ENCODE peak calls at places on chromosomes 1 and 21, in five cellular contexts. One of them, this sample, is unnamed.

GRCh38 chr21:42469272-42469671 is 26.8 kb downstream of the RSPH1 start:
- DNase-seq in stimulated activated CD4-positive, alpha-beta T cell treated with anti-CD3 and anti-CD28 coated beads, Interleukin-2, amount 100 ng/mL, for 24 hours: no peak
- DNase-seq in NCI-H2171 treated with DMSO at 0.1 percent for 48 hours: no peak
- DNase-seq in ACHN: no peak
- DNase-seq in T-helper 1 cell: no peak
- DNase-seq in this sample: no peak

GRCh38 chr1:90046635-90047034 is 51.7 kb downstream of the ZNF326 start:
- DNase-seq in stimulated activated CD4-positive, alpha-beta T cell treated with anti-CD3 and anti-CD28 coated beads, Interleukin-2, amount 100 ng/mL, for 24 hours: no peak
- DNase-seq in NCI-H2171 treated with DMSO at 0.1 percent for 48 hours: no peak
- DNase-seq in ACHN: no peak
- DNase-seq in T-helper 1 cell: no peak
- DNase-seq in this sample: no peak

GRCh38 chr1:175717610-175718195 is 25.7 kb downstream of the TNR start:
- DNase-seq in stimulated activated CD4-positive, alpha-beta T cell treated with anti-CD3 and anti-CD28 coated beads, Interleukin-2, amount 100 ng/mL, for 24 hours: no peak
- DNase-seq in NCI-H2171 treated with DMSO at 0.1 percent for 48 hours: peak
- DNase-seq in ACHN: no peak
- DNase-seq in T-helper 1 cell: no peak
- DNase-seq in this sample: no peak

GRCh38 chr1:202952818-202953217 is 5.3 kb downstream of the ADIPOR1 start:
- DNase-seq in stimulated activated CD4-positive, alpha-beta T cell treated with anti-CD3 and anti-CD28 coated beads, Interleukin-2, amount 100 ng/mL, for 24 hours: no peak
- DNase-seq in NCI-H2171 treated with DMSO at 0.1 percent for 48 hours: no peak
- DNase-seq in ACHN: no peak
- DNase-seq in T-helper 1 cell: no peak
- DNase-seq in this sample: no peak

GRCh38 chr1:47585141-47585902 is 147.5 kb downstream of the FOXD2 start:
- DNase-seq in stimulated activated CD4-positive, alpha-beta T cell treated with anti-CD3 and anti-CD28 coated beads, Interleukin-2, amount 100 ng/mL, for 24 hours: no peak
- DNase-seq in NCI-H2171 treated with DMSO at 0.1 percent for 48 hours: no peak
- DNase-seq in ACHN: no peak
- DNase-seq in T-helper 1 cell: no peak
- DNase-seq in this sample: no peak

GRCh38 chr1:71081697-71082080 is 854 bp upstream of the ZRANB2 start:
- DNase-seq in stimulated activated CD4-positive, alpha-beta T cell treated with anti-CD3 and anti-CD28 coated beads, Interleukin-2, amount 100 ng/mL, for 24 hours: peak
- DNase-seq in NCI-H2171 treated with DMSO at 0.1 percent for 48 hours: no peak
- DNase-seq in ACHN: peak
- DNase-seq in T-helper 1 cell: no peak
- DNase-seq in this sample: no peak

GRCh38 chr1:101526813-101527212 is 290.0 kb downstream of the S1PR1 start:
- DNase-seq in stimulated activated CD4-positive, alpha-beta T cell treated with anti-CD3 and anti-CD28 coated beads, Interleukin-2, amount 100 ng/mL, for 24 hours: no peak
- DNase-seq in NCI-H2171 treated with DMSO at 0.1 percent for 48 hours: peak
- DNase-seq in ACHN: no peak
- DNase-seq in T-helper 1 cell: no peak
- DNase-seq in this sample: no peak

GRCh38 chr21:34965200-34966174 is 83.6 kb downstream of the RUNX1 start:
- DNase-seq in stimulated activated CD4-positive, alpha-beta T cell treated with anti-CD3 and anti-CD28 coated beads, Interleukin-2, amount 100 ng/mL, for 24 hours: no peak
- DNase-seq in NCI-H2171 treated with DMSO at 0.1 percent for 48 hours: no peak
- DNase-seq in ACHN: no peak
- DNase-seq in T-helper 1 cell: no peak
- DNase-seq in this sample: no peak

GRCh38 chr1:234369784-234370183 is 3.5 kb upstream of the COA6 start:
- DNase-seq in stimulated activated CD4-positive, alpha-beta T cell treated with anti-CD3 and anti-CD28 coated beads, Interleukin-2, amount 100 ng/mL, for 24 hours: no peak
- DNase-seq in NCI-H2171 treated with DMSO at 0.1 percent for 48 hours: no peak
- DNase-seq in ACHN: no peak
- DNase-seq in T-helper 1 cell: no peak
- DNase-seq in this sample: no peak

GRCh38 chr1:4062560-4062959 is 162.5 kb upstream of the C1orf174 start:
- DNase-seq in stimulated activated CD4-positive, alpha-beta T cell treated with anti-CD3 and anti-CD28 coated beads, Interleukin-2, amount 100 ng/mL, for 24 hours: no peak
- DNase-seq in NCI-H2171 treated with DMSO at 0.1 percent for 48 hours: no peak
- DNase-seq in ACHN: no peak
- DNase-seq in T-helper 1 cell: no peak
- DNase-seq in this sample: no peak